ENCODE peak calls at places on chromosome 2, in eight cellular contexts. One of them, this sample, is unnamed.

GRCh38 chr2:75587954-75588587 is 27.3 kb upstream of the EVA1A start:
- DNase-seq in pancreas: no peak
- DNase-seq in BJ: no peak
- DNase-seq in activated CD4-positive, alpha-beta T cell treated with anti-CD3 and anti-CD28 coated beads for 1 hour: no peak
- DNase-seq in AG04449: peak
- DNase-seq in A172: peak
- DNase-seq in esophagus squamous epithelium: no peak
- DNase-seq in adrenal gland: no peak
- DNase-seq in this sample: peak

GRCh38 chr2:29314816-29315571 is 199.8 kb downstream of the CLIP4 start:
- DNase-seq in pancreas: no peak
- DNase-seq in BJ: no peak
- DNase-seq in activated CD4-positive, alpha-beta T cell treated with anti-CD3 and anti-CD28 coated beads for 1 hour: peak
- DNase-seq in AG04449: no peak
- DNase-seq in A172: no peak
- DNase-seq in esophagus squamous epithelium: no peak
- DNase-seq in adrenal gland: peak
- DNase-seq in this sample: no peak

GRCh38 chr2:74849228-74849892 is 15.4 kb downstream of the HK2 start:
- DNase-seq in pancreas: no peak
- DNase-seq in BJ: no peak
- DNase-seq in activated CD4-positive, alpha-beta T cell treated with anti-CD3 and anti-CD28 coated beads for 1 hour: peak
- DNase-seq in AG04449: no peak
- DNase-seq in A172: no peak
- DNase-seq in esophagus squamous epithelium: no peak
- DNase-seq in adrenal gland: peak
- DNase-seq in this sample: no peak

GRCh38 chr2:239762742-239763269 is 262.3 kb downstream of the NDUFA10 start:
- DNase-seq in pancreas: no peak
- DNase-seq in BJ: no peak
- DNase-seq in activated CD4-positive, alpha-beta T cell treated with anti-CD3 and anti-CD28 coated beads for 1 hour: no peak
- DNase-seq in AG04449: no peak
- DNase-seq in A172: no peak
- DNase-seq in esophagus squamous epithelium: no peak
- DNase-seq in adrenal gland: peak
- DNase-seq in this sample: no peak

GRCh38 chr2:96452054-96452453 is 53.1 kb downstream of the NEURL3 start:
- DNase-seq in pancreas: no peak
- DNase-seq in BJ: no peak
- DNase-seq in activated CD4-positive, alpha-beta T cell treated with anti-CD3 and anti-CD28 coated beads for 1 hour: no peak
- DNase-seq in AG04449: no peak
- DNase-seq in A172: no peak
- DNase-seq in esophagus squamous epithelium: no peak
- DNase-seq in adrenal gland: no peak
- DNase-seq in this sample: no peak

GRCh38 chr2:2870106-2870505 is 507.5 kb downstream of the EIPR1 start:
- DNase-seq in pancreas: no peak
- DNase-seq in BJ: no peak
- DNase-seq in activated CD4-positive, alpha-beta T cell treated with anti-CD3 and anti-CD28 coated beads for 1 hour: no peak
- DNase-seq in AG04449: no peak
- DNase-seq in A172: no peak
- DNase-seq in esophagus squamous epithelium: no peak
- DNase-seq in adrenal gland: no peak
- DNase-seq in this sample: no peak

GRCh38 chr2:96923810-96924774 is 54.2 kb upstream of the SEMA4C start:
- DNase-seq in pancreas: no peak
- DNase-seq in BJ: no peak
- DNase-seq in activated CD4-positive, alpha-beta T cell treated with anti-CD3 and anti-CD28 coated beads for 1 hour: peak
- DNase-seq in AG04449: no peak
- DNase-seq in A172: no peak
- DNase-seq in esophagus squamous epithelium: no peak
- DNase-seq in adrenal gland: no peak
- DNase-seq in this sample: no peak

GRCh38 chr2:235940330-235940729 is 227.9 kb downstream of the GBX2 start:
- DNase-seq in pancreas: no peak
- DNase-seq in BJ: peak
- DNase-seq in activated CD4-positive, alpha-beta T cell treated with anti-CD3 and anti-CD28 coated beads for 1 hour: no peak
- DNase-seq in AG04449: peak
- DNase-seq in A172: peak
- DNase-seq in esophagus squamous epithelium: no peak
- DNase-seq in adrenal gland: peak
- DNase-seq in this sample: peak

GRCh38 chr2:159129301-159129700 is 157.2 kb downstream of the WDSUB1 start:
- DNase-seq in pancreas: no peak
- DNase-seq in BJ: no peak
- DNase-seq in activated CD4-positive, alpha-beta T cell treated with anti-CD3 and anti-CD28 coated beads for 1 hour: no peak
- DNase-seq in AG04449: no peak
- DNase-seq in A172: no peak
- DNase-seq in esophagus squamous epithelium: no peak
- DNase-seq in adrenal gland: no peak
- DNase-seq in this sample: no peak

GRCh38 chr2:134836986-134837385 is 1.4 kb upstream of the ACMSD start:
- DNase-seq in pancreas: no peak
- DNase-seq in BJ: peak
- DNase-seq in activated CD4-positive, alpha-beta T cell treated with anti-CD3 and anti-CD28 coated beads for 1 hour: no peak
- DNase-seq in AG04449: peak
- DNase-seq in A172: peak
- DNase-seq in esophagus squamous epithelium: no peak
- DNase-seq in adrenal gland: no peak
- DNase-seq in this sample: no peak

GRCh38 chr2:186590538-186591441 is 934 bp downstream of the ITGAV start:
- DNase-seq in pancreas: no peak
- DNase-seq in BJ: no peak
- DNase-seq in activated CD4-positive, alpha-beta T cell treated with anti-CD3 and anti-CD28 coated beads for 1 hour: no peak
- DNase-seq in AG04449: no peak
- DNase-seq in A172: peak
- DNase-seq in esophagus squamous epithelium: no peak
- DNase-seq in adrenal gland: peak
- DNase-seq in this sample: peak

GRCh38 chr2:47217277-47217676 is 62.2 kb upstream of the STPG4 start:
- DNase-seq in pancreas: no peak
- DNase-seq in BJ: no peak
- DNase-seq in activated CD4-positive, alpha-beta T cell treated with anti-CD3 and anti-CD28 coated beads for 1 hour: no peak
- DNase-seq in AG04449: no peak
- DNase-seq in A172: no peak
- DNase-seq in esophagus squamous epithelium: no peak
- DNase-seq in adrenal gland: no peak
- DNase-seq in this sample: no peak

GRCh38 chr2:238125127-238125885 is 13.2 kb upstream of the KLHL30 start:
- DNase-seq in pancreas: peak
- DNase-seq in BJ: no peak
- DNase-seq in activated CD4-positive, alpha-beta T cell treated with anti-CD3 and anti-CD28 coated beads for 1 hour: no peak
- DNase-seq in AG04449: no peak
- DNase-seq in A172: no peak
- DNase-seq in esophagus squamous epithelium: no peak
- DNase-seq in adrenal gland: no peak
- DNase-seq in this sample: no peak

GRCh38 chr2:191675807-191676667 is 1.9 kb upstream of the NABP1 start:
- DNase-seq in pancreas: no peak
- DNase-seq in BJ: no peak
- DNase-seq in activated CD4-positive, alpha-beta T cell treated with anti-CD3 and anti-CD28 coated beads for 1 hour: peak
- DNase-seq in AG04449: no peak
- DNase-seq in A172: no peak
- DNase-seq in esophagus squamous epithelium: peak
- DNase-seq in adrenal gland: peak
- DNase-seq in this sample: no peak

GRCh38 chr2:46120792-46121565 is 176.2 kb upstream of the EPAS1 start:
- DNase-seq in pancreas: no peak
- DNase-seq in BJ: no peak
- DNase-seq in activated CD4-positive, alpha-beta T cell treated with anti-CD3 and anti-CD28 coated beads for 1 hour: no peak
- DNase-seq in AG04449: no peak
- DNase-seq in A172: no peak
- DNase-seq in esophagus squamous epithelium: no peak
- DNase-seq in adrenal gland: no peak
- DNase-seq in this sample: no peak

GRCh38 chr2:37364351-37364750 is 19.9 kb downstream of the QPCT start:
- DNase-seq in pancreas: no peak
- DNase-seq in BJ: no peak
- DNase-seq in activated CD4-positive, alpha-beta T cell treated with anti-CD3 and anti-CD28 coated beads for 1 hour: no peak
- DNase-seq in AG04449: no peak
- DNase-seq in A172: no peak
- DNase-seq in esophagus squamous epithelium: no peak
- DNase-seq in adrenal gland: no peak
- DNase-seq in this sample: no peak

GRCh38 chr2:230915297-230915696 is 9.7 kb downstream of the GPR55 start:
- DNase-seq in pancreas: no peak
- DNase-seq in BJ: no peak
- DNase-seq in activated CD4-positive, alpha-beta T cell treated with anti-CD3 and anti-CD28 coated beads for 1 hour: no peak
- DNase-seq in AG04449: no peak
- DNase-seq in A172: no peak
- DNase-seq in esophagus squamous epithelium: no peak
- DNase-seq in adrenal gland: no peak
- DNase-seq in this sample: no peak

GRCh38 chr2:54575379-54575888 is 119.3 kb downstream of the SPTBN1 start:
- DNase-seq in pancreas: no peak
- DNase-seq in BJ: no peak
- DNase-seq in activated CD4-positive, alpha-beta T cell treated with anti-CD3 and anti-CD28 coated beads for 1 hour: no peak
- DNase-seq in AG04449: no peak
- DNase-seq in A172: peak
- DNase-seq in esophagus squamous epithelium: no peak
- DNase-seq in adrenal gland: peak
- DNase-seq in this sample: no peak

GRCh38 chr2:71788186-71788525 is 334.8 kb downstream of the DYSF start:
- DNase-seq in pancreas: no peak
- DNase-seq in BJ: no peak
- DNase-seq in activated CD4-positive, alpha-beta T cell treated with anti-CD3 and anti-CD28 coated beads for 1 hour: no peak
- DNase-seq in AG04449: no peak
- DNase-seq in A172: no peak
- DNase-seq in esophagus squamous epithelium: no peak
- DNase-seq in adrenal gland: no peak
- DNase-seq in this sample: no peak

GRCh38 chr2:198441246-198441645 is 636.9 kb downstream of the PLCL1 start:
- DNase-seq in pancreas: no peak
- DNase-seq in BJ: no peak
- DNase-seq in activated CD4-positive, alpha-beta T cell treated with anti-CD3 and anti-CD28 coated beads for 1 hour: no peak
- DNase-seq in AG04449: no peak
- DNase-seq in A172: peak
- DNase-seq in esophagus squamous epithelium: no peak
- DNase-seq in adrenal gland: no peak
- DNase-seq in this sample: no peak

GRCh38 chr2:150872919-150873772 is 385.7 kb upstream of the RND3 start:
- DNase-seq in pancreas: no peak
- DNase-seq in BJ: no peak
- DNase-seq in activated CD4-positive, alpha-beta T cell treated with anti-CD3 and anti-CD28 coated beads for 1 hour: no peak
- DNase-seq in AG04449: no peak
- DNase-seq in A172: no peak
- DNase-seq in esophagus squamous epithelium: no peak
- DNase-seq in adrenal gland: peak
- DNase-seq in this sample: no peak

GRCh38 chr2:46924608-46925007 is 9.0 kb upstream of the MCFD2 start:
- DNase-seq in pancreas: no peak
- DNase-seq in BJ: no peak
- DNase-seq in activated CD4-positive, alpha-beta T cell treated with anti-CD3 and anti-CD28 coated beads for 1 hour: no peak
- DNase-seq in AG04449: no peak
- DNase-seq in A172: no peak
- DNase-seq in esophagus squamous epithelium: no peak
- DNase-seq in adrenal gland: no peak
- DNase-seq in this sample: no peak

GRCh38 chr2:226048625-226049024 is 649.1 kb downstream of the NYAP2 start:
- DNase-seq in pancreas: no peak
- DNase-seq in BJ: no peak
- DNase-seq in activated CD4-positive, alpha-beta T cell treated with anti-CD3 and anti-CD28 coated beads for 1 hour: no peak
- DNase-seq in AG04449: peak
- DNase-seq in A172: peak
- DNase-seq in esophagus squamous epithelium: no peak
- DNase-seq in adrenal gland: no peak
- DNase-seq in this sample: peak

This sample was measured in HTR-8/SVneo.